ENCODE peak calls at places on chromosome 6, in seven cellular contexts. One of them, this sample, is unnamed. For H3K4me1, the result is how much of the 10 kb centered on the place peaks cover.

GRCh38 chr6:139544699-139545052 is 170.2 kb upstream of the CITED2 start:
- ATAC-seq in psoas muscle: no peak
- ATAC-seq in GM12878: no peak
- ATAC-seq in Panc1: no peak
- ATAC-seq in upper lobe of left lung: no peak
- ATAC-seq in heart left ventricle: no peak
- ATAC-seq in left lung: no peak
- ATAC-seq in this sample: no peak

GRCh38 chr6:1190361-1190760 is 121.5 kb upstream of the FOXQ1 start:
- ATAC-seq in psoas muscle: peak
- ATAC-seq in GM12878: no peak
- ATAC-seq in Panc1: peak
- ATAC-seq in upper lobe of left lung: no peak
- ATAC-seq in heart left ventricle: no peak
- ATAC-seq in left lung: no peak
- ATAC-seq in this sample: peak

GRCh38 chr6:90485615-90486277 is 101.1 kb downstream of the MAP3K7 start:
- ATAC-seq in psoas muscle: no peak
- ATAC-seq in GM12878: peak
- ATAC-seq in Panc1: no peak
- ATAC-seq in upper lobe of left lung: no peak
- ATAC-seq in heart left ventricle: no peak
- ATAC-seq in left lung: no peak
- ATAC-seq in this sample: no peak

GRCh38 chr6:47130086-47130485 is 88.0 kb upstream of the ADGRF1 start:
- ATAC-seq in psoas muscle: peak
- ATAC-seq in GM12878: no peak
- ATAC-seq in Panc1: no peak
- ATAC-seq in upper lobe of left lung: no peak
- ATAC-seq in heart left ventricle: peak
- ATAC-seq in left lung: no peak
- ATAC-seq in this sample: peak

GRCh38 chr6:42100029-42100901 is 42.2 kb downstream of the C6orf132 start:
- ATAC-seq in psoas muscle: no peak
- ATAC-seq in GM12878: no peak
- ATAC-seq in Panc1: no peak
- ATAC-seq in upper lobe of left lung: peak
- ATAC-seq in heart left ventricle: no peak
- ATAC-seq in left lung: peak
- ATAC-seq in this sample: peak

GRCh38 chr6:1641391-1641790 is 31.7 kb downstream of the FOXC1 start:
- ATAC-seq in psoas muscle: no peak
- ATAC-seq in GM12878: no peak
- ATAC-seq in Panc1: peak
- ATAC-seq in upper lobe of left lung: no peak
- ATAC-seq in heart left ventricle: peak
- ATAC-seq in left lung: peak
- ATAC-seq in this sample: no peak

GRCh38 chr6:44234101-44235090 is 11.0 kb downstream of the SLC29A1 start:
- ATAC-seq in psoas muscle: peak
- ATAC-seq in GM12878: peak
- ATAC-seq in Panc1: peak
- ATAC-seq in upper lobe of left lung: peak
- ATAC-seq in heart left ventricle: peak
- ATAC-seq in left lung: peak
- ATAC-seq in this sample: peak

GRCh38 chr6:155261146-155261900 is 2.5 kb upstream of the CLDN20 start:
- ATAC-seq in psoas muscle: no peak
- ATAC-seq in GM12878: peak
- ATAC-seq in Panc1: no peak
- ATAC-seq in upper lobe of left lung: no peak
- ATAC-seq in heart left ventricle: no peak
- ATAC-seq in left lung: no peak
- ATAC-seq in this sample: no peak

GRCh38 chr6:163457637-163458561 is 43.4 kb downstream of the QKI start:
- ATAC-seq in psoas muscle: peak
- ATAC-seq in GM12878: peak
- ATAC-seq in Panc1: peak
- ATAC-seq in upper lobe of left lung: peak
- ATAC-seq in heart left ventricle: peak
- ATAC-seq in left lung: peak
- ATAC-seq in this sample: peak

GRCh38 chr6:134287863-134288537 is 29.9 kb downstream of the SGK1 start:
- ATAC-seq in psoas muscle: no peak
- ATAC-seq in GM12878: peak
- ATAC-seq in Panc1: no peak
- ATAC-seq in upper lobe of left lung: no peak
- ATAC-seq in heart left ventricle: peak
- ATAC-seq in left lung: no peak
- ATAC-seq in this sample: no peak

GRCh38 chr6:163759542-163759941 is 345.0 kb downstream of the QKI start:
- ATAC-seq in psoas muscle: no peak
- ATAC-seq in GM12878: no peak
- ATAC-seq in Panc1: no peak
- ATAC-seq in upper lobe of left lung: no peak
- ATAC-seq in heart left ventricle: no peak
- ATAC-seq in left lung: no peak
- ATAC-seq in this sample: no peak

GRCh38 chr6:21271431-21272155 is 322.0 kb upstream of the SOX4 start:
- ATAC-seq in psoas muscle: no peak
- ATAC-seq in GM12878: no peak
- ATAC-seq in Panc1: no peak
- ATAC-seq in upper lobe of left lung: no peak
- ATAC-seq in heart left ventricle: no peak
- ATAC-seq in left lung: no peak
- ATAC-seq in this sample: no peak

GRCh38 chr6:143743256-143744166 is 65.7 kb downstream of the PHACTR2 start:
- ATAC-seq in psoas muscle: peak
- ATAC-seq in GM12878: no peak
- ATAC-seq in Panc1: no peak
- ATAC-seq in upper lobe of left lung: no peak
- ATAC-seq in heart left ventricle: peak
- ATAC-seq in left lung: peak
- ATAC-seq in this sample: no peak

GRCh38 chr6:163533443-163533842 is 118.9 kb downstream of the QKI start:
- ATAC-seq in psoas muscle: peak
- ATAC-seq in GM12878: no peak
- ATAC-seq in Panc1: no peak
- ATAC-seq in upper lobe of left lung: peak
- ATAC-seq in heart left ventricle: peak
- ATAC-seq in left lung: peak
- ATAC-seq in this sample: peak

GRCh38 chr6:80105972-80106417 is 476 bp upstream of the BCKDHB start:
- ATAC-seq in psoas muscle: peak
- ATAC-seq in GM12878: no peak
- ATAC-seq in Panc1: no peak
- ATAC-seq in upper lobe of left lung: peak
- ATAC-seq in heart left ventricle: no peak
- ATAC-seq in left lung: no peak
- ATAC-seq in this sample: no peak

GRCh38 chr6:168098431-168098861 is 19.4 kb upstream of the FRMD1 start:
- ATAC-seq in psoas muscle: no peak
- ATAC-seq in GM12878: no peak
- ATAC-seq in Panc1: no peak
- ATAC-seq in upper lobe of left lung: no peak
- ATAC-seq in heart left ventricle: no peak
- ATAC-seq in left lung: no peak
- ATAC-seq in this sample: no peak

GRCh38 chr6:131555992-131556391 is 17.0 kb upstream of the ARG1 start:
- ATAC-seq in psoas muscle: no peak
- ATAC-seq in GM12878: no peak
- ATAC-seq in Panc1: no peak
- ATAC-seq in upper lobe of left lung: no peak
- ATAC-seq in heart left ventricle: no peak
- ATAC-seq in left lung: no peak
- ATAC-seq in this sample: no peak

GRCh38 chr6:12291785-12292604 is 1.8 kb downstream of the EDN1 start:
- ATAC-seq in psoas muscle: no peak
- ATAC-seq in GM12878: peak
- ATAC-seq in Panc1: peak
- ATAC-seq in upper lobe of left lung: no peak
- ATAC-seq in heart left ventricle: peak
- ATAC-seq in left lung: peak
- ATAC-seq in this sample: no peak

GRCh38 chr6:3869632-3870527 is 20.7 kb downstream of the FAM50B start:
- ATAC-seq in psoas muscle: no peak
- ATAC-seq in GM12878: peak
- ATAC-seq in Panc1: no peak
- ATAC-seq in upper lobe of left lung: no peak
- ATAC-seq in heart left ventricle: no peak
- ATAC-seq in left lung: peak
- ATAC-seq in this sample: no peak
- TF ChIP-seq CTCF in psoas muscle: no peak
- TF ChIP-seq CTCF in GM12878: no peak
- TF ChIP-seq CTCF in Panc1: no peak
- TF ChIP-seq CTCF in upper lobe of left lung: no peak
- TF ChIP-seq CTCF in heart left ventricle: no peak
- TF ChIP-seq CTCF in left lung: no peak
- TF ChIP-seq CTCF in this sample: no peak

DNA sequence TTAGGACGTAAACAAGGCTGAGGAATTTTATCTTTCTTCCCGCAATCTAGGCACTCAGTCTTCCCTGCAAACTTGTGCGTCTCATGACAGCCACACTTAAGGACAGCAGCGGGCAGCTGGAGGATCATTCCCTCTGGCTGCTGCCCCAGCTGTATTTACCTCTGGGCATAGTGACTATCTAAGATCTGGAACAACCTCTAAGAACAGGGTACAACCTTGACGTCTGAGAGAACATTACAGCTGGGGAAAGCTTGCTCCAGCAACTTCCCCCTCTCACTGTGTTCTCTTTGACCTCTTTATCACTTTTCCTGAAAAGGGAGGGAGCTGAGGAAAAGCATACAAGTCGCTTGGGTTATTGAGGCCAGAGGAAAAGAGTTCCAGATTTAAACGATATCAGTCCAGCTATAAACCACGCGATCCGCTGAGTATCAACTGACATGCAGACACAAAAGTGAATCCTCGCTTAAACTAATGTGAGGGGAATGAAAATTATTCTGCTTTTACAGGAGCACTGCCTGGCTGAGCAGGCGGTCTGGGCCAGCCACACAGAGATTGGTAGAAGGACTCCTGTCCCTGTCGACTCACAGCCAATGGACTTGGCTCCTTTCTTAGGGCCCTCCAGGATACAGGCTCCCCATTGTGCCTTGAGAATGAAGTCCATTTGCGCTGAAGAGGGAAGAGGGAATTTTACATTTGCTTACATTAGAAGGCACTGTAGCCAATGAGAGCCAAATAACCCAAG is 153.3 kb downstream of the QRSL1 start:
- ATAC-seq in psoas muscle: peak
- ATAC-seq in GM12878: no peak
- ATAC-seq in Panc1: no peak
- ATAC-seq in upper lobe of left lung: no peak
- ATAC-seq in heart left ventricle: peak
- ATAC-seq in left lung: no peak
- ATAC-seq in this sample: no peak
- H3K4me3 ChIP-seq in psoas muscle: no peak
- H3K4me3 ChIP-seq in GM12878: no peak
- H3K4me3 ChIP-seq in Panc1: no peak
- H3K4me3 ChIP-seq in upper lobe of left lung: no peak
- H3K4me3 ChIP-seq in heart left ventricle: no peak
- H3K4me3 ChIP-seq in left lung: no peak
- H3K4me3 ChIP-seq in this sample: no peak

DNA sequence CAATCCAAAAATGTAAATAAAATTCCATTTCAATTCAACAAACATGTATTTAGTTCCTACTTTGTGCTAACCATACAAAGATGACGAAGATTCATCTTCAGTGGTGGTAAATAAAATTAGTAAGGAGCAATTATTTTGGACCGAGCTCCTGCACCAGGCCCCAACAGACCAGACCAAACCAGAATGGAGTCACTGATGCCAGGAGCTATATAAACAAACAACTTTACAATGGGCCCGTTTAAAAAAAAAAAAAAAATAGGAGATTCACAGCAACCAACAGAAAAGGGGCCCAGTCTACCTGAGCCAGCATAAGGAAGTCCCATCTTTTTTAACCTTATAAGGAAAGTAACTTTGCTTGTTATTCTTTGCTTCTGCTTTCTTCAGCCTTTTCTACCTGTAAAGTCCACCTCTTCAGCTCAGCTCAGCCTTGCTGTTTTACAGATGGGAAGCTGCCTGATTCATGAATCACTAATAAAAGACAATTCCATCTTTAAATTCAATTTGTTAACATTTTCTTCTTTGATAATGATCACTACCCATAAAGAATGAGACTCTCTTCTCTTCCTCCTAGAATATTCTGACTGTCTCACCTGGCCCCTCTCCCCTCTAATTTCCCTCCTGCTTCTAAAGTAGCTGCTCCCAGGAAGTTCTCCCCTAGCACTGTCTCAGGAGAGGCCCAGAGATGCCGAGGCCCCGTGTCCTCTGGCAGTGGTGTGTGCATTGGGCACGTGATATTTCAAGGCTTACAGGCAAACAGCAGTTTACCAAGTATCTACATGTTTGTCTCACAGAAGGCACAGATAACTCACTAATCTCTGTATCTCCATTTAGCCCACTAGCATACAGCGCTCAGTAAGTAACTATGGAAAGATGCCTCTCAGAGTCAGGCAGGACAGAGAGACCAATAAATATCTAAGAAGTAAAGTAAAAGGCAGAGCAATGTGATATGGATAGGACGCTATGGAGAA is 8.4 kb downstream of the MBOAT1 start:
- ATAC-seq in psoas muscle: no peak
- ATAC-seq in GM12878: peak
- ATAC-seq in Panc1: peak
- ATAC-seq in upper lobe of left lung: no peak
- ATAC-seq in heart left ventricle: peak
- ATAC-seq in left lung: no peak
- ATAC-seq in this sample: no peak
- H3K4me1 ChIP-seq in psoas muscle: under half
- H3K4me1 ChIP-seq in GM12878: half or more
- H3K4me1 ChIP-seq in Panc1: half or more
- H3K4me1 ChIP-seq in upper lobe of left lung: under half
- H3K4me1 ChIP-seq in heart left ventricle: half or more
- H3K4me1 ChIP-seq in left lung: under half
- H3K4me1 ChIP-seq in this sample: under half

GRCh38 chr6:148890091-148890490 is 143.3 kb downstream of the UST start:
- ATAC-seq in psoas muscle: no peak
- ATAC-seq in GM12878: no peak
- ATAC-seq in Panc1: no peak
- ATAC-seq in upper lobe of left lung: peak
- ATAC-seq in heart left ventricle: peak
- ATAC-seq in left lung: no peak
- ATAC-seq in this sample: no peak
- TF ChIP-seq CTCF in psoas muscle: no peak
- TF ChIP-seq CTCF in GM12878: no peak
- TF ChIP-seq CTCF in Panc1: no peak
- TF ChIP-seq CTCF in upper lobe of left lung: no peak
- TF ChIP-seq CTCF in heart left ventricle: no peak
- TF ChIP-seq CTCF in left lung: no peak
- TF ChIP-seq CTCF in this sample: no peak

DNA sequence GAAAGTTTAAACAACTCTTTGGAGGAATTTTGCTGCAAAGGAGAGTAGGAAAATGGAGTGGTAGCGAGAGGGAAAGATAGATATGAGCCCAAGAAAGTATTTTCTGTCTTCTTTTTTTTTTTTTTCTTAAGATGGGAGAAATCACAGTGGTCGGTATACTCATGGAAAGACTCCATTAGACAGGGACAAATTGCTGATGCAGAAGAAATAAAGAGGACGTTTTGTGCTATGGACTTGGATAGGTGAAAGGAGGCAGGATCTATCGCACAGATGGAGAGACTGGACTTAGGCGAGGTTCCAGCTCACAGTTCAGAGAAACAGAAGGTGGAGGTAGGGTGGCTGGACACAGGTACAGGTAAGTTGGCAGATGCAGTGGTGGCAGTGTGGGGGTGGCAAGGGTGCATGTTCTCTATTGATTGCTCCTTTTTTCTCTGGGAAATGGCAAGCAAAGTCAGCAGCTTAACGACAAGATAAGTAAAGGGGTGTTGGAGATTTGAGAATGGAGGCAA is 44.2 kb upstream of the ARMC2 start:
- ATAC-seq in psoas muscle: no peak
- ATAC-seq in GM12878: no peak
- ATAC-seq in Panc1: no peak
- ATAC-seq in upper lobe of left lung: no peak
- ATAC-seq in heart left ventricle: no peak
- ATAC-seq in left lung: no peak
- ATAC-seq in this sample: no peak
- H3K4me3 ChIP-seq in psoas muscle: no peak
- H3K4me3 ChIP-seq in GM12878: no peak
- H3K4me3 ChIP-seq in Panc1: no peak
- H3K4me3 ChIP-seq in upper lobe of left lung: no peak
- H3K4me3 ChIP-seq in heart left ventricle: no peak
- H3K4me3 ChIP-seq in left lung: no peak
- H3K4me3 ChIP-seq in this sample: no peak